ENCODE peak calls at places on chromosome 19, in ten cellular contexts. M is mesendoderm; A is A549; R is skeletal muscle cell; C is tibial artery; Y is Karpas-422; T is cardiac fibroblast; S is effector memory CD4-positive, alpha-beta T cell; G is bronchial epithelial cell; E is SK-N-SH. Z is an unnamed sample.

GRCh38 chr19:29622191-29623070 is 16.3 kb downstream of the POP4 start:
- DNase-seq in M (peak), A (no peak), R (no peak), C (no peak), Y (no peak), T (no peak), S (no peak), G (peak), E (peak), Z (peak)

GRCh38 chr19:11324079-11324661 is 15.3 kb downstream of the RAB3D start:
- DNase-seq in M (no peak), A (peak), R (peak), C (peak), Y (peak), T (peak), S (no peak), G (peak), E (peak), Z (no peak)

GRCh38 chr19:5017235-5017634 is 48.3 kb downstream of the KDM4B start:
- DNase-seq in M (no peak), A (peak), R (no peak), C (no peak), Y (no peak), T (peak), S (no peak), G (peak), E (no peak), Z (no peak)

GRCh38 chr19:47351545-47351944 is 2.4 kb downstream of the DHX34 start:
- DNase-seq in M (peak), A (peak), R (no peak), C (no peak), Y (peak), T (peak), S (no peak), G (peak), E (peak), Z (no peak)

GRCh38 chr19:29521291-29522075 is 4.3 kb upstream of the VSTM2B start:
- DNase-seq in M (no peak), A (no peak), R (no peak), C (no peak), Y (no peak), T (no peak), S (no peak), G (no peak), E (no peak), Z (no peak)

GRCh38 chr19:43594710-43595604 is 977 bp downstream of the IRGQ start:
- DNase-seq in M (peak), A (peak), R (no peak), C (no peak), Y (peak), T (peak), S (peak), G (peak), E (peak), Z (peak)

GRCh38 chr19:12090807-12091206 is 26.3 kb downstream of the ZNF844 start:
- DNase-seq in M (peak), A (no peak), R (peak), C (peak), Y (peak), T (peak), S (peak), G (peak), E (peak), Z (peak)

GRCh38 chr19:13095934-13096890 is 6.4 kb downstream of the LYL1 start:
- DNase-seq in M (peak), A (peak), R (no peak), C (no peak), Y (peak), T (no peak), S (no peak), G (no peak), E (peak), Z (no peak)

GRCh38 chr19:18832331-18833140 is 777 bp downstream of the UPF1 start:
- DNase-seq in M (peak), A (peak), R (no peak), C (no peak), Y (peak), T (peak), S (no peak), G (no peak), E (peak), Z (no peak)

GRCh38 chr19:34282611-34283519 is 28.5 kb downstream of the GARRE1 start:
- DNase-seq in M (no peak), A (no peak), R (no peak), C (no peak), Y (peak), T (no peak), S (no peak), G (peak), E (no peak), Z (no peak)

GRCh38 chr19:18100710-18101109 is 3.1 kb downstream of the MAST3 start:
- DNase-seq in M (peak), A (no peak), R (no peak), C (no peak), Y (no peak), T (no peak), S (no peak), G (no peak), E (no peak), Z (no peak)

GRCh38 chr19:4052114-4052992 is 14.3 kb downstream of the ZBTB7A start:
- DNase-seq in M (no peak), A (peak), R (no peak), C (peak), Y (no peak), T (peak), S (no peak), G (peak), E (no peak), Z (no peak)

GRCh38 chr19:42396542-42397314 is 6.6 kb upstream of the CNFN start:
- DNase-seq in M (peak), A (peak), R (peak), C (peak), Y (peak), T (peak), S (peak), G (peak), E (peak), Z (peak)

GRCh38 chr19:1773173-1773572 is 19.9 kb downstream of the ONECUT3 start:
- DNase-seq in M (no peak), A (no peak), R (peak), C (no peak), Y (no peak), T (peak), S (no peak), G (peak), E (no peak), Z (peak)

GRCh38 chr19:29771708-29772415 is 39.9 kb upstream of the CCNE1 start:
- DNase-seq in M (peak), A (peak), R (peak), C (no peak), Y (peak), T (peak), S (peak), G (peak), E (peak), Z (peak)

DNA sequence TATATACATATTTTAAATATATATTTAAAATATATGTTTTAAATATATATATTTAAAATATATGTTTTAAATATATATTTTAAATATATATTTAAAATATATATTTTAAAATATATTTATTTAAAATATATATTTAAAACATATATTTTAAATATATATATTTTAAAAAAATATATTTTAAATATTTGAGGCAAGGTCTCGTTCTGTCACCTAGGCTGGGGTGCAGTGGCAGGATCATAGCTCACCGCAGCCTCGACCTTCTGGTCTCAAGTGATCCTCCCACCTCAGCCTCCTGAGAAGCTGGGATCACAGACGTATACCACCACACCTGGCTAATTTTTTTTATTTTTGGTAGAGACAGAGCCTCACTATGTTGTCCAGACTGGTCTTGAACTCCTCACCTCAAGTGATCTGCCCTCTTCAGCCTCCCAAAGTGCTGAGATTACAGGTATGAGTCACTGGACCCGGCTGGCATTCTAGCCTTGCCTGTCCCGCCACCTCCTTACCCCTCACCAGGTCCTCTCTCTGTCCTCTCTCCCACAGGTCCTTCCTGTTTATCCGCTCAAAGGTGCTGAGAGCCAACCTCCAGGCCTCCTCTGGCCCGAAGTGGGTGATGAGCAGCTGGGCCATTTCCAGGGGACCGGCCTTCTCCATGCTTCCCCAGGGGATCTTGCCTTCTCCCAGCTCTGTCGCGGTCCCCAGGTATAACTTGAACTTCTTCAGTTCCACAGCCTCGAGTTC is 564 bp downstream of the NLRP12 start:
- DNase-seq in M (peak), A (no peak), R (no peak), C (no peak), Y (no peak), T (no peak), S (no peak), G (no peak), E (no peak), Z (no peak)
- H3K4me3 ChIP-seq in M (no peak), A (no peak), R (no peak), C (peak), Y (no peak), T (no peak), S (no peak), G (no peak), E (no peak), Z (no peak)

GRCh38 chr19:23474172-23474571 is 78.9 kb upstream of the ZNF91 start:
- DNase-seq in M (no peak), A (no peak), R (no peak), C (no peak), Y (no peak), T (no peak), S (no peak), G (no peak), E (no peak), Z (no peak)
- H3K4me3 ChIP-seq in M (no peak), A (no peak), R (no peak), C (no peak), Y (no peak), T (no peak), S (no peak), G (no peak), E (no peak), Z (no peak)

GRCh38 chr19:45790942-45791341 is 1.7 kb downstream of the DMWD start:
- DNase-seq in M (no peak), A (no peak), R (no peak), C (no peak), Y (no peak), T (no peak), S (peak), G (no peak), E (no peak), Z (peak)
- H3K4me3 ChIP-seq in M (no peak), A (peak), R (peak), C (peak), Y (peak), T (no peak), S (no peak), G (no peak), E (peak), Z (peak)

DNA sequence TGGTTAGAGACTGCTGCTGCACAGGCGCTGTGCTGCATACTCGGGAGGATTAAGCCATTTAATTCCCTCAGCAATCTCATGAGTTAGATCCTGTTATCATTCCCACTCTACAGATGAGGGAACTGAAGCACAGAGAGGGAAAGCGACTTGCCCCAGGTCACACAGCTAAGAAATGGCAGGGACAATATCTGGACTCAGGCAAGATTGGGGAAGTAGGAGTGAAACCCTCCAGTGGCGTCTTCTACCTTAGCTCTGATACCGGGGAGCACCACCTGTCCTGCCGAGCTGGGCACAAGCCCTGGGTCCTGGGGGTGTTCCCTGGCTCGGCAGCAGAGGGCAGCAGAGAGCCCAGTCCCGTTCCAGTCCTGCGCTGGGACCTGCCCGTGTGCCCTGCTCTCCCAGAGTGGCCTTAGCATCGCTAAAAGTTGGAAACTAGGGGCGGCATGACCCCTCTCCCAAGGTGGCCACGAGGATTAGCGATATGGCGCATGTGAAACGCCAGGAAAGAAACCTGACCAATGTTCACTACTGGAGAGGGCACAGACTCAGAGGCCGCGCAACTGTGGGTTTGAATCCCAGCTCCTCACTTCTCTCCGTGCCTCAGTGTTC is 20.5 kb downstream of the CYTH2 start:
- DNase-seq in M (peak), A (peak), R (no peak), C (no peak), Y (peak), T (peak), S (peak), G (peak), E (peak), Z (peak)
- H3K4me3 ChIP-seq in M (no peak), A (no peak), R (no peak), C (no peak), Y (no peak), T (no peak), S (no peak), G (no peak), E (no peak), Z (no peak)

GRCh38 chr19:54506079-54506478 is 3.4 kb downstream of the LAIR2 start:
- DNase-seq in M (no peak), A (no peak), R (no peak), C (no peak), Y (no peak), T (no peak), S (no peak), G (peak), E (no peak), Z (no peak)

GRCh38 chr19:54507824-54508223 is 5.2 kb downstream of the LAIR2 start:
- DNase-seq in M (no peak), A (no peak), R (no peak), C (no peak), Y (no peak), T (no peak), S (no peak), G (no peak), E (no peak), Z (no peak)

DNA sequence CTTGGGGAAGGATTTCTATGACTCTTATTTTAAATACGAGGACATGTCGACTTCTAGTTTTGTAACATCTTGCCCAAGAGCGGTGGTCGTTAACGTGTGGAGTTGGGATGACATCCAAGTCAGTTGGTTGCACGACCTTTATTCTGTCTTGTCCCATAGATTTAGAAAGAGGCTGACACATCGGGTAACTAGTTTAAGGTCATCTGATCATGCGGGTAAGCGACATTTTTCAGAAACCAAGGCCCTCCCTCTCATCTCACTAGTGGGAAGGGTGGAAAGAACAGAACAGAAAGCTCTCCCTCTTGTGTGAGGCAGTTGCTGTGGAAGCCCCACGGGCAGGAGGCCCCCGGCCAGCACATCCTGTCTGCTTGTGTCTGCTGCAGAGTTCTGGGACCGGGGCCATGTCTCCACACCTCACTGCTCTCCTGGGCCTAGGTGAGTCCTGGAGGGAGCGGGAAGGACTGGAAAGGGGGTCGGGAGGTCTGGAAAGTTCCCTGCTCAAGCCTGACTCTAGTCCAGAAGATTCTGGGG is at the start of gene LAIR2:
- DNase-seq in M (no peak), A (no peak), R (no peak), C (no peak), Y (no peak), T (no peak), S (no peak), G (no peak), E (no peak), Z (no peak)
- H3K4me3 ChIP-seq in M (no peak), A (no peak), R (no peak), C (no peak), Y (no peak), T (no peak), S (no peak), G (no peak), E (no peak), Z (no peak)

GRCh38 chr19:658916-659839 is 3.8 kb downstream of the RNF126 start:
- DNase-seq in M (no peak), A (no peak), R (no peak), C (no peak), Y (no peak), T (peak), S (peak), G (peak), E (no peak), Z (peak)
- H3K4me3 ChIP-seq in M (no peak), A (no peak), R (no peak), C (no peak), Y (no peak), T (no peak), S (peak), G (peak), E (no peak), Z (peak)

DNA sequence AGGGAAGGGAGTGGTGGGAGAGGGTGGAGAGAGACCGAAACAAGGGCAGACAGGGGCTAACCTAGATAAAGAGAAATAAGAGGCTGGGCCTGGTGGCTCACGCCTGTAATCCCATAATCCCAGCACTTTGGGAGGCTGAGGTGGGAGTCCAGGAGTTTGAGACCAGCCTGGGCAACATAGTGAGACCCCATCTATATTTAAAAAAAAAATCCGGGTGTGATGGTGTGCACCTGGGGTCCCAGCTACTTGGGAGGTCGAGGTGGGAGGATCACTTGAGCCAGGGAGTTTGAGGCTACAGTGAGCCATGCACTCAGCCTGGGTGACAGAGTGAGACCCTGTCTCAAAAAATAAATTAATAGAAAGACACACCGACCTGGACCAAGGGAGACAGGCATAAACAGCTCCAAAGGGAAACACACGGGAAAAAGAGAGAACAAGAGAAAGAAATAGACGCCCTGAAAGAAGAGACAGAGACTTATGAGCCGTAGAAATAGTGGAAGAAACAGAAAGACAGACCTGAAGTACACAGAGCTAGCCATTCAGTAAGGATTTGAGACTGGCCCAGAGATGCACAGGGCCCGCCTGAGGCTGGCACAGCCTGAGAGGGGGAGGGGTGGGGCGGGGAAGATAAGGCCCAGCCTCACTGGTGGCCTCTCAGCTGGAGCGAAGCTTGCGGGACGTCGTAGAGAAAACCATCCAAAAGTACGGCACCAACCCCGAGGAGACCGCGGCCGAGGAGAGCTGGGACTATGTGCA is 2.2 kb downstream of the CD37 start:
- DNase-seq in M (peak), A (no peak), R (no peak), C (no peak), Y (peak), T (no peak), S (no peak), G (no peak), E (no peak), Z (no peak)
- H3K4me3 ChIP-seq in M (no peak), A (no peak), R (no peak), C (no peak), Y (peak), T (no peak), S (no peak), G (no peak), E (no peak), Z (no peak)

GRCh38 chr19:294819-295686 is 3.9 kb upstream of the PLPP2 start:
- DNase-seq in M (peak), A (peak), R (no peak), C (no peak), Y (peak), T (peak), S (no peak), G (no peak), E (peak), Z (peak)
- H3K4me3 ChIP-seq in M (no peak), A (no peak), R (peak), C (no peak), Y (no peak), T (no peak), S (no peak), G (no peak), E (no peak), Z (no peak)

Z was measured in CD4-positive, alpha-beta memory T cell.